ENCODE peak calls at places on chromosome 19, in seven cellular contexts. B is HCT116, H is K562, G is IMR-90, U is PC-3, D is astrocyte, I is mammary epithelial cell. R is an unnamed sample.

GRCh38 chr19:33440682-33441081 is 67.2 kb downstream of the CEBPG start:
- DNase-seq in G (no peak), H (no peak), U (no peak), I (no peak), D (no peak), B (no peak), R (no peak)

GRCh38 chr19:4009990-4010807 is 2.7 kb downstream of the PIAS4 start:
- DNase-seq in I (no peak), H (no peak), U (no peak), G (peak; percentile 46), B (no peak), D (no peak), R (no peak)

GRCh38 chr19:36417752-36418286 is 625 bp downstream of the ZFP82 start:
- DNase-seq in B (no peak), I (no peak), D (no peak), G (no peak), H (peak; percentile 9), U (no peak), R (peak; percentile 40)

GRCh38 chr19:4216832-4217231 is 12.5 kb upstream of the EBI3 start:
- DNase-seq in U (no peak), I (no peak), D (no peak), G (no peak), H (no peak), B (no peak), R (no peak)

GRCh38 chr19:46984077-46985010 is 35.3 kb upstream of the NPAS1 start:
- DNase-seq in I (no peak), D (peak; percentile 72), G (peak; percentile 50), H (no peak), B (no peak), U (peak; percentile 38), R (no peak)

GRCh38 chr19:11035441-11036377 is 53.6 kb upstream of the LDLR start:
- DNase-seq in B (peak; percentile 73), I (peak; percentile 80), H (peak; percentile 92), U (peak; percentile 99), D (peak; percentile 59), G (peak; percentile 74), R (peak; percentile 94)

GRCh38 chr19:8363803-8364771 is at the start of gene ANGPTL4:
- DNase-seq in I (peak; percentile 64), U (peak; percentile 79), D (peak; percentile 26), B (peak; percentile 63), G (peak; percentile 55), H (peak; percentile 63), R (no peak)

GRCh38 chr19:35816846-35817245 is 4.2 kb upstream of the PRODH2 start:
- DNase-seq in I (no peak), U (no peak), B (no peak), D (no peak), G (no peak), H (no peak), R (no peak)

GRCh38 chr19:13190781-13191540 is 40.8 kb downstream of the IER2 start:
- DNase-seq in I (no peak), H (peak; percentile 63), U (no peak), G (no peak), B (no peak), D (no peak), R (no peak)

GRCh38 chr19:49111218-49111998 is 2.8 kb upstream of the LIN7B start:
- DNase-seq in I (no peak), D (no peak), G (no peak), B (no peak), U (no peak), H (no peak), R (no peak)

GRCh38 chr19:37817180-37817911 is 38.0 kb upstream of the ZNF573 start:
- DNase-seq in I (no peak), G (peak; percentile 3), B (no peak), H (peak; percentile 5), U (no peak), D (peak; percentile 27), R (no peak)

GRCh38 chr19:38686530-38686888 is 39.1 kb downstream of the ACTN4 start:
- DNase-seq in H (peak; percentile 47), B (no peak), I (no peak), D (no peak), G (no peak), U (no peak), R (no peak)

GRCh38 chr19:34555447-34555846 is 73.9 kb downstream of the WTIP start:
- DNase-seq in G (no peak), I (peak; percentile 9), U (peak; percentile 32), H (peak; percentile 27), B (peak; percentile 24), D (no peak), R (peak; percentile 11)

GRCh38 chr19:23407597-23407996 is 12.3 kb upstream of the ZNF91 start:
- DNase-seq in I (no peak), U (no peak), G (no peak), D (no peak), B (no peak), H (no peak), R (no peak)

GRCh38 chr19:39436350-39436716 is 584 bp upstream of the RPS16 start:
- DNase-seq in D (no peak), I (no peak), G (no peak), H (no peak), U (no peak), B (no peak), R (no peak)

GRCh38 chr19:49196527-49197240 is 39.1 kb downstream of the TRPM4 start:
- DNase-seq in D (no peak), H (no peak), U (no peak), I (no peak), B (no peak), G (no peak), R (no peak)

DNA sequence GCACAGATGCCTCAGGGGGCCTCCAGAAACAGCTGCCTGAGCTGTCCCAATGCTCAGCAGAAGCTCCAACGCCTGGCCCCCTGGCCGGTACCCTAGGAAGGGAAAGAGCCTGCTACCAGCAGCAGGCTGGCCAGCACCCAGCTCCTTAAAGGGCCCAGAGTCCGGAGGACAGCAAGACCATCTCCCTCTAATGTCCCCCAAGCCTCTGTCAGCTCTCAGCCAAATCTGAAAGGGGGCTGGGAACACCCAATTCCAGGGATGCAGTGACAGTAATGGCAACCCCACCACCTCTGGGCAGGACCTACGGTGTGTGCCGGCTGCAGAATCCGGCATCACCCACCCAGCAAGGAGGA is 4.2 kb downstream of the PPP6R1 start:
- DNase-seq in B (no peak), H (no peak), D (no peak), I (no peak), U (no peak), G (no peak), R (peak; percentile 31)
- H4K20me1 ChIP-seq in B (no peaks in the 10 kb centered on the region), H (peaks cover 66% of the 10 kb centered on the region), D (peaks cover 86% of the 10 kb centered on the region), I (peaks cover 4% of the 10 kb centered on the region), U (peaks cover 61% of the 10 kb centered on the region), G (peaks cover 87% of the 10 kb centered on the region), R (peaks cover 20% of the 10 kb centered on the region)

GRCh38 chr19:42422576-42423461 is 4.4 kb downstream of the LIPE start:
- DNase-seq in G (no peak), B (no peak), D (no peak), H (no peak), I (peak; percentile 34), U (no peak), R (peak; percentile 88)

GRCh38 chr19:42423462-42424344 is 3.5 kb downstream of the LIPE start:
- DNase-seq in I (peak; percentile 86), H (no peak), G (peak; percentile 90), B (peak; percentile 84), D (peak; percentile 83), U (peak; percentile 81), R (peak; percentile 97)

GRCh38 chr19:42424712-42425131 is 2.5 kb downstream of the LIPE start:
- DNase-seq in I (no peak), B (no peak), G (no peak), D (no peak), U (no peak), H (peak; percentile 40), R (no peak)

GRCh38 chr19:42422092-42422575 is 5.1 kb downstream of the LIPE start:
- DNase-seq in H (no peak), B (no peak), G (no peak), U (no peak), I (no peak), D (no peak), R (peak; percentile 20)

DNA sequence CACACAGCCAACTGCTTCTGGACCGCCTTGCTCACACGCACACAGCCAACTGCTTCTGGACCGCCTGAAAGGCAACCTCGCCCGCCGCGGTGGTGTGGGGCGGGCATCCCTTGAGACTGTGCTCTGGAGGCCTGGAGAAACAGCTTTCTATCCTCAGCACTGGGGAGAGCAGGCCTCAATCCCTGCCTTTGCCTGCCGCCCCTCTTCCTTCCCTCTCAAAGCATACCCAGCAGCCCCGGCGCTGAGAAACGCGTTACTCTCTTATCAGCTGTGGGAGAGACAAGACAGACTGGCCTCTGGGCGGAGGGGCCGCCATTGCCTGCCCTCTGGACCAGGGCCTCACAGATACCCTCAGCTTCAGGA is 2.9 kb downstream of the LIPE start:
- DNase-seq in U (no peak), D (no peak), B (no peak), G (no peak), H (peak; percentile 26), I (no peak), R (no peak)
- H4K20me1 ChIP-seq in U (no peaks in the 10 kb centered on the region), D (no peaks in the 10 kb centered on the region), B (no peaks in the 10 kb centered on the region), G (peaks cover 11% of the 10 kb centered on the region), H (no peaks in the 10 kb centered on the region), I (no peaks in the 10 kb centered on the region), R (peaks cover 4% of the 10 kb centered on the region)

GRCh38 chr19:19426799-19427198 is 21.3 kb downstream of the GATAD2A start:
- DNase-seq in G (no peak), D (no peak), U (no peak), I (no peak), H (no peak), B (no peak), R (no peak)

GRCh38 chr19:19423322-19423721 is 17.8 kb downstream of the GATAD2A start:
- DNase-seq in D (peak; percentile 11), B (no peak), I (no peak), G (no peak), H (no peak), U (no peak), R (no peak)

GRCh38 chr19:19427302-19427701 is 21.8 kb downstream of the GATAD2A start:
- DNase-seq in G (no peak), D (no peak), I (no peak), B (no peak), H (no peak), U (no peak), R (no peak)

GRCh38 chr19:19426216-19426615 is 20.7 kb downstream of the GATAD2A start:
- DNase-seq in G (no peak), H (no peak), D (no peak), U (no peak), I (no peak), B (no peak), R (no peak)

GRCh38 chr19:19425170-19425875 is 19.8 kb downstream of the GATAD2A start:
- DNase-seq in I (no peak), G (no peak), D (no peak), B (no peak), U (no peak), H (no peak), R (no peak)
- H4K20me1 ChIP-seq in I (peaks cover 8% of the 10 kb centered on the region), G (peaks cover 97% of the 10 kb centered on the region), D (peaks cover 99% of the 10 kb centered on the region), B (peaks cover 14% of the 10 kb centered on the region), U (peaks cover 63% of the 10 kb centered on the region), H (peaks cover 47% of the 10 kb centered on the region), R (peaks cover 23% of the 10 kb centered on the region)

DNA sequence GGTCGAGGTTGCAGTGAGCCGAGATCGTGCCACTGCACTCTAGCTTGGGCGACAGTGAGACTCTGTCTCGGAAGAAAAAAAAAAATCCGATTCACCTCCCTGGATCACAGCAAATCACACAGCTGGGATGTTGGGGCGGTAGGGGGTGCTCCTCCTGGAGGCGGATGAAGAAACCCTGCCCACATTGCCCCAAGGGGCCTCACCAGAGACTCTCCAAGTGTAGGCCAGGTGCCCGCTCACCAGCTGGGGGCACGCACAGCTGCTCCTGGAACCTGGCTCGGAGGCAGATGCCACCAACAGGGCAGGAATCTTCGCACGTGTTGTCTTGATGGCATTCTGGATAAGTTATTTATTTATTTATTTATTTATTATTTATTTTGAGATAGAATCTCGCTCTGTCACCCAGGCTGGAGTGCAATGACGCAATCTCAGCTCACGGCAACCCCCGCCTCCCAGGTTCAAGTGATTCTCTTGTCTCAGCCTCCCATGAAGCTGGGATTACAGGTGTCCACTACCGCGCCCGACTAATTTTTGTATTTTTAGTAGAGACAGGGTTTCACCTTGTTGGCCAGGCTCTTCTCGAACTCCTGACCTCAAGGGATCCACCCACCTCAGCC is 3.1 kb downstream of the UQCR11 start:
- DNase-seq in G (no peak), I (no peak), D (no peak), H (no peak), U (no peak), B (no peak), R (no peak)
- H4K20me1 ChIP-seq in G (peaks cover 47% of the 10 kb centered on the region), I (no peaks in the 10 kb centered on the region), D (peaks cover 57% of the 10 kb centered on the region), H (peaks cover 18% of the 10 kb centered on the region), U (no peaks in the 10 kb centered on the region), B (peaks cover 3% of the 10 kb centered on the region), R (no peaks in the 10 kb centered on the region)

R was measured in OCI-LY7.